ENCODE peak calls at places on chromosomes 3 and 15, in nine cellular contexts. One of them, this sample, is unnamed. For H3K36me3, the result is how much of the 10 kb centered on the place peaks cover.

GRCh38 chr15:92113832-92114231 is 260.3 kb downstream of the SLCO3A1 start:
- DNase-seq in heart left ventricle: no peak
- DNase-seq in uterus: no peak
- DNase-seq in upper lobe of right lung: no peak
- DNase-seq in RWPE2: no peak
- DNase-seq in colonic mucosa: no peak
- DNase-seq in CD4-positive, CD25-positive, alpha-beta regulatory T cell: no peak
- DNase-seq in left lung: no peak
- DNase-seq in SJCRH30: no peak
- DNase-seq in this sample: no peak

GRCh38 chr3:183698760-183699159 is 1.2 kb downstream of the YEATS2 start:
- DNase-seq in heart left ventricle: no peak
- DNase-seq in uterus: no peak
- DNase-seq in upper lobe of right lung: no peak
- DNase-seq in RWPE2: no peak
- DNase-seq in colonic mucosa: peak
- DNase-seq in CD4-positive, CD25-positive, alpha-beta regulatory T cell: no peak
- DNase-seq in left lung: no peak
- DNase-seq in SJCRH30: peak
- DNase-seq in this sample: no peak

GRCh38 chr3:82080261-82080660 is 318.8 kb upstream of the GBE1 start:
- DNase-seq in heart left ventricle: no peak
- DNase-seq in uterus: no peak
- DNase-seq in upper lobe of right lung: no peak
- DNase-seq in RWPE2: no peak
- DNase-seq in colonic mucosa: no peak
- DNase-seq in CD4-positive, CD25-positive, alpha-beta regulatory T cell: no peak
- DNase-seq in left lung: no peak
- DNase-seq in SJCRH30: no peak
- DNase-seq in this sample: no peak

GRCh38 chr3:42159706-42160472 is 68.7 kb downstream of the TRAK1 start:
- DNase-seq in heart left ventricle: peak
- DNase-seq in uterus: no peak
- DNase-seq in upper lobe of right lung: peak
- DNase-seq in RWPE2: peak
- DNase-seq in colonic mucosa: peak
- DNase-seq in CD4-positive, CD25-positive, alpha-beta regulatory T cell: peak
- DNase-seq in left lung: peak
- DNase-seq in SJCRH30: no peak
- DNase-seq in this sample: no peak

GRCh38 chr15:70647396-70647795 is 116.0 kb downstream of the UACA start:
- DNase-seq in heart left ventricle: no peak
- DNase-seq in uterus: no peak
- DNase-seq in upper lobe of right lung: no peak
- DNase-seq in RWPE2: no peak
- DNase-seq in colonic mucosa: no peak
- DNase-seq in CD4-positive, CD25-positive, alpha-beta regulatory T cell: no peak
- DNase-seq in left lung: no peak
- DNase-seq in SJCRH30: no peak
- DNase-seq in this sample: no peak

GRCh38 chr15:39682366-39682765 is 100.3 kb downstream of the FSIP1 start:
- DNase-seq in heart left ventricle: no peak
- DNase-seq in uterus: no peak
- DNase-seq in upper lobe of right lung: no peak
- DNase-seq in RWPE2: no peak
- DNase-seq in colonic mucosa: no peak
- DNase-seq in CD4-positive, CD25-positive, alpha-beta regulatory T cell: no peak
- DNase-seq in left lung: no peak
- DNase-seq in SJCRH30: no peak
- DNase-seq in this sample: no peak

GRCh38 chr3:150699068-150699635 is 4.6 kb downstream of the ERICH6 start:
- DNase-seq in heart left ventricle: no peak
- DNase-seq in uterus: no peak
- DNase-seq in upper lobe of right lung: no peak
- DNase-seq in RWPE2: no peak
- DNase-seq in colonic mucosa: no peak
- DNase-seq in CD4-positive, CD25-positive, alpha-beta regulatory T cell: no peak
- DNase-seq in left lung: no peak
- DNase-seq in SJCRH30: peak
- DNase-seq in this sample: no peak

GRCh38 chr3:50321844-50322385 is 630 bp downstream of the HYAL2 start:
- DNase-seq in heart left ventricle: no peak
- DNase-seq in uterus: no peak
- DNase-seq in upper lobe of right lung: no peak
- DNase-seq in RWPE2: peak
- DNase-seq in colonic mucosa: no peak
- DNase-seq in CD4-positive, CD25-positive, alpha-beta regulatory T cell: no peak
- DNase-seq in left lung: peak
- DNase-seq in SJCRH30: no peak
- DNase-seq in this sample: no peak

GRCh38 chr3:14461748-14462324 is 59.4 kb downstream of the SLC6A6 start:
- DNase-seq in heart left ventricle: peak
- DNase-seq in uterus: no peak
- DNase-seq in upper lobe of right lung: peak
- DNase-seq in RWPE2: no peak
- DNase-seq in colonic mucosa: peak
- DNase-seq in CD4-positive, CD25-positive, alpha-beta regulatory T cell: peak
- DNase-seq in left lung: no peak
- DNase-seq in SJCRH30: peak
- DNase-seq in this sample: no peak

GRCh38 chr15:67096536-67097294 is 31.3 kb downstream of the SMAD3 start:
- DNase-seq in heart left ventricle: no peak
- DNase-seq in uterus: no peak
- DNase-seq in upper lobe of right lung: no peak
- DNase-seq in RWPE2: no peak
- DNase-seq in colonic mucosa: no peak
- DNase-seq in CD4-positive, CD25-positive, alpha-beta regulatory T cell: no peak
- DNase-seq in left lung: no peak
- DNase-seq in SJCRH30: no peak
- DNase-seq in this sample: no peak

GRCh38 chr3:4950351-4950784 is 28.9 kb upstream of the BHLHE40 start:
- DNase-seq in heart left ventricle: no peak
- DNase-seq in uterus: no peak
- DNase-seq in upper lobe of right lung: no peak
- DNase-seq in RWPE2: no peak
- DNase-seq in colonic mucosa: no peak
- DNase-seq in CD4-positive, CD25-positive, alpha-beta regulatory T cell: no peak
- DNase-seq in left lung: peak
- DNase-seq in SJCRH30: no peak
- DNase-seq in this sample: no peak

GRCh38 chr3:105944281-105944680 is 75.5 kb upstream of the CBLB start:
- DNase-seq in heart left ventricle: no peak
- DNase-seq in uterus: no peak
- DNase-seq in upper lobe of right lung: no peak
- DNase-seq in RWPE2: no peak
- DNase-seq in colonic mucosa: no peak
- DNase-seq in CD4-positive, CD25-positive, alpha-beta regulatory T cell: no peak
- DNase-seq in left lung: no peak
- DNase-seq in SJCRH30: no peak
- DNase-seq in this sample: no peak

GRCh38 chr15:69895202-69895601 is 202.5 kb downstream of the TLE3 start:
- DNase-seq in heart left ventricle: no peak
- DNase-seq in uterus: no peak
- DNase-seq in upper lobe of right lung: no peak
- DNase-seq in RWPE2: no peak
- DNase-seq in colonic mucosa: no peak
- DNase-seq in CD4-positive, CD25-positive, alpha-beta regulatory T cell: no peak
- DNase-seq in left lung: no peak
- DNase-seq in SJCRH30: no peak
- DNase-seq in this sample: no peak

GRCh38 chr3:196414469-196414868 is 17.8 kb downstream of the UBXN7 start:
- DNase-seq in heart left ventricle: no peak
- DNase-seq in uterus: no peak
- DNase-seq in upper lobe of right lung: no peak
- DNase-seq in RWPE2: no peak
- DNase-seq in colonic mucosa: no peak
- DNase-seq in CD4-positive, CD25-positive, alpha-beta regulatory T cell: no peak
- DNase-seq in left lung: no peak
- DNase-seq in SJCRH30: no peak
- DNase-seq in this sample: no peak

GRCh38 chr15:67766963-67767362 is 58.3 kb upstream of the SKOR1 start:
- DNase-seq in heart left ventricle: no peak
- DNase-seq in uterus: no peak
- DNase-seq in upper lobe of right lung: no peak
- DNase-seq in RWPE2: no peak
- DNase-seq in colonic mucosa: no peak
- DNase-seq in CD4-positive, CD25-positive, alpha-beta regulatory T cell: no peak
- DNase-seq in left lung: no peak
- DNase-seq in SJCRH30: no peak
- DNase-seq in this sample: no peak

GRCh38 chr3:105963161-105963560 is 94.3 kb upstream of the CBLB start:
- DNase-seq in heart left ventricle: no peak
- DNase-seq in uterus: no peak
- DNase-seq in upper lobe of right lung: no peak
- DNase-seq in RWPE2: no peak
- DNase-seq in colonic mucosa: no peak
- DNase-seq in CD4-positive, CD25-positive, alpha-beta regulatory T cell: no peak
- DNase-seq in left lung: no peak
- DNase-seq in SJCRH30: no peak
- DNase-seq in this sample: no peak

GRCh38 chr15:55196011-55196410 is 730 bp downstream of the RSL24D1 start:
- DNase-seq in heart left ventricle: no peak
- DNase-seq in uterus: no peak
- DNase-seq in upper lobe of right lung: no peak
- DNase-seq in RWPE2: no peak
- DNase-seq in colonic mucosa: peak
- DNase-seq in CD4-positive, CD25-positive, alpha-beta regulatory T cell: no peak
- DNase-seq in left lung: no peak
- DNase-seq in SJCRH30: no peak
- DNase-seq in this sample: no peak

GRCh38 chr3:27134165-27134796 is 234.9 kb downstream of the NEK10 start:
- DNase-seq in heart left ventricle: peak
- DNase-seq in uterus: peak
- DNase-seq in upper lobe of right lung: no peak
- DNase-seq in RWPE2: no peak
- DNase-seq in colonic mucosa: peak
- DNase-seq in CD4-positive, CD25-positive, alpha-beta regulatory T cell: peak
- DNase-seq in left lung: no peak
- DNase-seq in SJCRH30: peak
- DNase-seq in this sample: no peak

GRCh38 chr3:51937014-51937413 is 4.7 kb downstream of the RRP9 start:
- DNase-seq in heart left ventricle: no peak
- DNase-seq in uterus: no peak
- DNase-seq in upper lobe of right lung: peak
- DNase-seq in RWPE2: no peak
- DNase-seq in colonic mucosa: no peak
- DNase-seq in CD4-positive, CD25-positive, alpha-beta regulatory T cell: no peak
- DNase-seq in left lung: no peak
- DNase-seq in SJCRH30: no peak
- DNase-seq in this sample: no peak
- H3K36me3 ChIP-seq in heart left ventricle: under half
- H3K36me3 ChIP-seq in uterus: under half
- H3K36me3 ChIP-seq in upper lobe of right lung: half or more
- H3K36me3 ChIP-seq in RWPE2: under half
- H3K36me3 ChIP-seq in colonic mucosa: under half
- H3K36me3 ChIP-seq in CD4-positive, CD25-positive, alpha-beta regulatory T cell: half or more
- H3K36me3 ChIP-seq in left lung: half or more
- H3K36me3 ChIP-seq in SJCRH30: under half
- H3K36me3 ChIP-seq in this sample: under half

DNA sequence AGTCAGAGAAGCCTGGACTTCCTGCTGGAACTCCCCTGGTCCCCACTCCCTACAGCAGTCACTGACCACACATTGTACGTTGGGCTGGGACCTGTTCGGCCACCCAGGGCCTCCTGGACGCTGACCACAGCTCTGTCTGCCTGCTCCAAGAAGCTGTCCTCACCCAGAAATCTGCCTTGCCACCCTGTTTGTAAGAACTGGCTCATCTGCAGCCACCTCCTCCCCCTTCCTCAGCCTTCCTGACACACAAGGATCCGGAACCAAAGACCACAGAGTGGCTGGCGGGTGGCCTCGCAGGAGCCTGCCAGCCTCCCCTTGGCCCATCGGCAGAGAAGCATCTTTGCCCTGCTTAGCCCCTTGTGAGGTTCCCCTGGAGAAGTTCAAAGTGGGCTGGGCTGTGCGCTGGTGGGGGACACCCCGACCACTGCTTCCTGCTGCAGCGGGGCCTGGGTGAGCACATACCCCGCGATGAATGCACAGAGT is 91.9 kb downstream of the PCSK6 start:
- DNase-seq in heart left ventricle: no peak
- DNase-seq in uterus: no peak
- DNase-seq in upper lobe of right lung: peak
- DNase-seq in RWPE2: no peak
- DNase-seq in colonic mucosa: no peak
- DNase-seq in CD4-positive, CD25-positive, alpha-beta regulatory T cell: no peak
- DNase-seq in left lung: no peak
- DNase-seq in SJCRH30: no peak
- DNase-seq in this sample: no peak
- H3K4me3 ChIP-seq in heart left ventricle: no peak
- H3K4me3 ChIP-seq in uterus: no peak
- H3K4me3 ChIP-seq in upper lobe of right lung: no peak
- H3K4me3 ChIP-seq in RWPE2: no peak
- H3K4me3 ChIP-seq in colonic mucosa: no peak
- H3K4me3 ChIP-seq in CD4-positive, CD25-positive, alpha-beta regulatory T cell: no peak
- H3K4me3 ChIP-seq in left lung: no peak
- H3K4me3 ChIP-seq in SJCRH30: no peak
- H3K4me3 ChIP-seq in this sample: no peak

GRCh38 chr3:39100500-39100886 is 6.9 kb downstream of the GORASP1 start:
- DNase-seq in heart left ventricle: no peak
- DNase-seq in uterus: no peak
- DNase-seq in upper lobe of right lung: no peak
- DNase-seq in RWPE2: no peak
- DNase-seq in colonic mucosa: no peak
- DNase-seq in CD4-positive, CD25-positive, alpha-beta regulatory T cell: no peak
- DNase-seq in left lung: no peak
- DNase-seq in SJCRH30: no peak
- DNase-seq in this sample: no peak
- H3K36me3 ChIP-seq in heart left ventricle: half or more
- H3K36me3 ChIP-seq in uterus: under half
- H3K36me3 ChIP-seq in upper lobe of right lung: half or more
- H3K36me3 ChIP-seq in RWPE2: under half
- H3K36me3 ChIP-seq in colonic mucosa: under half
- H3K36me3 ChIP-seq in CD4-positive, CD25-positive, alpha-beta regulatory T cell: under half
- H3K36me3 ChIP-seq in left lung: half or more
- H3K36me3 ChIP-seq in SJCRH30: under half
- H3K36me3 ChIP-seq in this sample: under half

DNA sequence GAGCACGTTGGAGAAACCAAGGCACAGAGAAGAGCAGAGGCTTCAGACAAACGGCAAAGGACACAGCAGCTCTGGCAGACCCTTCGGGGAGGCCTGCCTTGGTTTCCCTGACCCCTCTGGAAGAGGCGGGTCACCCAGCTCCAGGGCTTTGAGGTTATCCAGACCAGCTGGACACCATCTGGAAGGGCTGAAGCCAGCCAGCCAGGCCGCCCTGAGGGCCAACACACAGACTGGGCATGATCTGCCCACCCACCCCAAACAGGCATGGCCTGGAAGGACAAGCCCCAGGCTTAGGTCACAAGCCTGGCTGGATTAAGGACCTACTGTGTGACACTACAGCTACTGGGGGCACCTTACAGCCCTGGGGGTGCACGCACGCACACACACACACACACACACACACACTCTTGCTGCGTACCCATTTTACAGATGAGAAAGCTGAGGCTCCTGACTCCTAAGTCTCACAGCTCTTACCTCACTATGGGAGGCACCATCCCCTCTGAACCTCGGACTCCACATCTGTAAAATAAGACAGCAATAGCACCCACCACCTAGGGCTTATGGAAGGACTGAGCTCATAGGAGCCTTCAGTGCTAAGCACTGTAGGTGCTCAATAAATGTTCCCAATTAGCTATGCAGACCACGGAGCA is 10.8 kb downstream of the PLXND1 start:
- DNase-seq in heart left ventricle: no peak
- DNase-seq in uterus: no peak
- DNase-seq in upper lobe of right lung: no peak
- DNase-seq in RWPE2: no peak
- DNase-seq in colonic mucosa: no peak
- DNase-seq in CD4-positive, CD25-positive, alpha-beta regulatory T cell: no peak
- DNase-seq in left lung: no peak
- DNase-seq in SJCRH30: no peak
- DNase-seq in this sample: no peak
- H3K4me3 ChIP-seq in heart left ventricle: no peak
- H3K4me3 ChIP-seq in uterus: no peak
- H3K4me3 ChIP-seq in upper lobe of right lung: peak
- H3K4me3 ChIP-seq in RWPE2: no peak
- H3K4me3 ChIP-seq in colonic mucosa: no peak
- H3K4me3 ChIP-seq in CD4-positive, CD25-positive, alpha-beta regulatory T cell: no peak
- H3K4me3 ChIP-seq in left lung: no peak
- H3K4me3 ChIP-seq in SJCRH30: peak
- H3K4me3 ChIP-seq in this sample: no peak

This sample was measured in GM06990.